ENCODE peak calls at places on chromosomes 16 and 17, in seven cellular contexts. A is IMR-90, L is neuronal stem cell, K is mesendoderm, I is H9, W is H1, X is mesenchymal stem cell. U is an unnamed sample.

GRCh38 chr16:50822671-50823070 is 80.8 kb downstream of the CYLD start:
- DNase-seq in A (no peak), W (no peak), X (no peak), I (no peak), L (no peak), K (no peak), U (no peak)

GRCh38 chr16:13425840-13426239 is 494.1 kb upstream of the ERCC4 start:
- DNase-seq in A (no peak), X (no peak), W (no peak), I (no peak), L (no peak), K (no peak), U (no peak)

GRCh38 chr17:27345141-27345904 is 51.4 kb downstream of the WSB1 start:
- DNase-seq in X (peak; percentile 29), K (peak; percentile 95), W (peak; percentile 81), I (peak; percentile 97), L (peak; percentile 49), A (peak; percentile 28), U (peak; percentile 74)

GRCh38 chr16:69077251-69077650 is 28.2 kb upstream of the HAS3 start:
- DNase-seq in L (no peak), X (no peak), A (peak; percentile 38), W (no peak), I (no peak), K (no peak), U (no peak)

GRCh38 chr17:81020767-81021497 is 14.0 kb upstream of the BAIAP2 start:
- DNase-seq in I (no peak), X (no peak), A (peak; percentile 34), W (no peak), K (no peak), L (no peak), U (no peak)

GRCh38 chr16:47577029-47577428 is 115.9 kb downstream of the PHKB start:
- DNase-seq in A (no peak), I (no peak), X (no peak), W (no peak), L (no peak), K (no peak), U (no peak)

GRCh38 chr16:52469091-52469490 is 77.9 kb downstream of the TOX3 start:
- DNase-seq in A (no peak), L (no peak), I (no peak), K (no peak), X (no peak), W (no peak), U (no peak)

GRCh38 chr17:51813784-51814174 is 344.7 kb downstream of the CA10 start:
- DNase-seq in W (no peak), K (no peak), A (no peak), I (no peak), X (no peak), L (no peak), U (no peak)

GRCh38 chr17:2965621-2966275 is 97.7 kb downstream of the OR1D5 start:
- DNase-seq in A (peak; percentile 74), K (no peak), I (peak; percentile 26), X (peak; percentile 68), L (no peak), W (no peak), U (peak; percentile 81)

GRCh38 chr17:50908860-50909764 is 43.0 kb upstream of the TOB1 start:
- DNase-seq in I (peak; percentile 84), W (no peak), L (no peak), A (no peak), K (peak; percentile 69), X (no peak), U (no peak)

GRCh38 chr17:67032382-67032781 is 12.0 kb upstream of the CACNG1 start:
- DNase-seq in I (no peak), X (no peak), L (no peak), A (no peak), K (no peak), W (no peak), U (no peak)

GRCh38 chr17:21076242-21076641 is 33.4 kb upstream of the USP22 start:
- DNase-seq in L (no peak), A (no peak), I (no peak), X (no peak), K (no peak), W (no peak), U (no peak)

GRCh38 chr17:72764632-72765041 is 327.9 kb downstream of the SLC39A11 start:
- DNase-seq in I (no peak), W (no peak), K (no peak), X (no peak), L (no peak), A (peak; percentile 62), U (no peak)

GRCh38 chr16:80330803-80331202 is 210.0 kb upstream of the DYNLRB2 start:
- DNase-seq in A (no peak), W (no peak), I (no peak), K (no peak), X (no peak), L (no peak), U (no peak)

GRCh38 chr16:81798311-81799137 is 19.4 kb downstream of the PLCG2 start:
- DNase-seq in L (no peak), X (no peak), A (no peak), I (no peak), W (no peak), K (no peak), U (no peak)

DNA sequence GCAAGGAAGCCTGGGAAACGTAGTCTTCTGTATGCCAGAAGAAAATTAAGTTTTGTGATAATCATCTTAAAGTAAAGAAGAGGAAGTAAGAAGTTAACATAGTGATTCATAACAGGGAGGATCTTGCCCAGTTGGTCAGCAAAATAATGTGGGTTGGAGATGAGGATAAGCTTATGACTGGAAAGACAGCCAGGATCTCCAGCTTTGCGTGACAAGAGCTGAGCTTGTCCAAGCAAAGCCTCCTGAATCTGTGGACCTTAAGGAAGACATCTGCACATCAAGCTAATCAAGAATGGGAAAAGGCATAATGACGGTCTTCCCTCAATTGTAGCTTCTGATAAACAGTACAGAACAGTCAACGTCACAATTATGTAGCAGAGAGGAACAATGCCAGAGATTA is 744.7 kb upstream of the GOT2 start:
- DNase-seq in A (peak; percentile 12), L (no peak), K (no peak), I (no peak), X (no peak), W (no peak), U (no peak)
- H4K8ac ChIP-seq in A (no peak overlapping the region), L (no peak overlapping the region), K (no peak overlapping the region), I (no peak overlapping the region), X (no peak overlapping the region), W (no peak overlapping the region), U (no peak overlapping the region)

GRCh38 chr16:66361604-66362135 is 4.8 kb upstream of the CDH5 start:
- DNase-seq in A (no peak), I (no peak), X (no peak), K (no peak), W (no peak), L (no peak), U (peak; percentile 81)

GRCh38 chr16:66359012-66359411 is 7.5 kb upstream of the CDH5 start:
- DNase-seq in L (no peak), A (peak; percentile 19), X (peak; percentile 18), I (no peak), K (no peak), W (no peak), U (no peak)

GRCh38 chr16:66363196-66363777 is 3.2 kb upstream of the CDH5 start:
- DNase-seq in L (no peak), W (no peak), I (no peak), A (no peak), X (no peak), K (no peak), U (no peak)

GRCh38 chr16:66359811-66360608 is 6.5 kb upstream of the CDH5 start:
- DNase-seq in K (no peak), W (no peak), X (no peak), I (no peak), L (no peak), A (no peak), U (no peak)

GRCh38 chr16:66360624-66361324 is 5.7 kb upstream of the CDH5 start:
- DNase-seq in A (no peak), K (no peak), W (no peak), X (no peak), L (no peak), I (no peak), U (no peak)
- H4K8ac ChIP-seq in A (no peak overlapping the region), K (no peak overlapping the region), W (no peak overlapping the region), X (no peak overlapping the region), L (no peak overlapping the region), I (no peak overlapping the region), U (peak overlapping the region; percentile 5)

DNA sequence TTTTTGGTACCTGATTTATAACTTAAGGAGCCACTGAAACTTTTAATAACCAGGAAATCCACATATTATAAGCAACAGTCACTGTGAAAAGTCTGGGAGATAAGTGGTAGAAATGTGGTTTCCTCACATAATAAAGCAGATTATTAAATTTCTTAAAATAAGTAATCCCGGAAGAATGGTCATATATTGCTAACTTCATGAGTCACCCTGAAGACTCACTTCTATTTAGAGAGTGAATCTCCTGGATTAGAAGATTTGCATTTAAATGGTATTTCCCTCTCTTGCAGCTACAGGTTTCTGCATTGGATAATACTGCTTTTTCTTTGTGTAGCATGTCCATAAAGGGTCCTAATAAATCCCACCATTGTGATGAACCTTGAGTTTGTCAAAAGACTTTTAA is 1286.8 kb upstream of the CDH8 start:
- DNase-seq in I (no peak), K (no peak), X (peak; percentile 27), L (no peak), A (no peak), W (no peak), U (no peak)
- H4K8ac ChIP-seq in I (no peak overlapping the region), K (no peak overlapping the region), X (no peak overlapping the region), L (no peak overlapping the region), A (no peak overlapping the region), W (no peak overlapping the region), U (no peak overlapping the region)

DNA sequence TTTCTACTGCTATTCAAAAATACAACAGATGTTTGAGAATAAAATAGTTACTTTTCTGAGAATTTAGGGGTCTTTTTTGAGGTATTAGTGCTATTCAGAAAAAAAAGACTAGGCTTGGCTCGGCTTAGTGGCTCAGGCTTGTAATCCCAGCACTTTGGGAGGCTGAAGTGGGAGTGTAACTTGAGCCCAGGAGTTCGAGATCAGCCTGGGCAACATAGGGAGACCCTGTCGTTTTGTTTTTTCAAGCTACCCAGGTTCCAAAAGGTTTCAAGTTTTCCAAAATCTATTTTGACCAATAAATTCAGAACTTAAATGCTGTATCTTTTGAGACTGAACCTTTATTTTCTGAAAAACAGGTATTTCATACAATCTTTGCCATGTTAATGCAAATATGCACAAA is 3.2 kb upstream of the ARL6IP1 start:
- DNase-seq in K (peak; percentile 65), L (no peak), W (no peak), X (no peak), I (peak; percentile 42), A (no peak), U (no peak)
- H4K8ac ChIP-seq in K (no peak overlapping the region), L (no peak overlapping the region), W (no peak overlapping the region), X (no peak overlapping the region), I (no peak overlapping the region), A (no peak overlapping the region), U (no peak overlapping the region)

U was measured in trophoblast cell.